ENCODE peak calls at places on chromosomes 3 and 15, in four cellular contexts. A is upper lobe of left lung, P is ovary, Y is OCI-LY7. H is an unnamed sample.

GRCh38 chr3:191331443-191331842 is 1.1 kb upstream of the UTS2B start:
- DNase-seq in A (no peak), P (no peak), Y (no peak), H (peak)

GRCh38 chr3:122533931-122534334 is 19.2 kb upstream of the KPNA1 start:
- DNase-seq in A (no peak), P (no peak), Y (no peak), H (peak)

GRCh38 chr15:25787381-25787780 is 75.7 kb downstream of the ATP10A start:
- DNase-seq in A (no peak), P (no peak), Y (no peak), H (peak)

GRCh38 chr3:53890726-53891499 is 746 bp downstream of the SELENOK start:
- DNase-seq in A (no peak), P (no peak), Y (peak), H (no peak)

GRCh38 chr3:6747017-6747416 is 113.9 kb upstream of the GRM7 start:
- DNase-seq in A (no peak), P (no peak), Y (no peak), H (no peak)

GRCh38 chr15:69107025-69107620 is 53.3 kb upstream of the GLCE start:
- DNase-seq in A (no peak), P (no peak), Y (no peak), H (no peak)

GRCh38 chr3:47628426-47628825 is 49.8 kb upstream of the CSPG5 start:
- DNase-seq in A (no peak), P (no peak), Y (no peak), H (no peak)

GRCh38 chr3:155981669-155982068 is 111.2 kb downstream of the GMPS start:
- DNase-seq in A (no peak), P (no peak), Y (no peak), H (no peak)

GRCh38 chr3:138329127-138329983 is at the start of gene NME9:
- DNase-seq in A (peak), P (peak), Y (peak), H (peak)

GRCh38 chr3:65406470-65406869 is 632.2 kb downstream of the MAGI1 start:
- DNase-seq in A (no peak), P (no peak), Y (no peak), H (peak)

GRCh38 chr3:65400893-65401292 is 637.8 kb downstream of the MAGI1 start:
- DNase-seq in A (no peak), P (no peak), Y (no peak), H (no peak)

GRCh38 chr3:65402597-65402996 is 636.1 kb downstream of the MAGI1 start:
- DNase-seq in A (no peak), P (no peak), Y (no peak), H (peak)

GRCh38 chr3:65398953-65399352 is 639.8 kb downstream of the MAGI1 start:
- DNase-seq in A (no peak), P (no peak), Y (no peak), H (peak)

DNA sequence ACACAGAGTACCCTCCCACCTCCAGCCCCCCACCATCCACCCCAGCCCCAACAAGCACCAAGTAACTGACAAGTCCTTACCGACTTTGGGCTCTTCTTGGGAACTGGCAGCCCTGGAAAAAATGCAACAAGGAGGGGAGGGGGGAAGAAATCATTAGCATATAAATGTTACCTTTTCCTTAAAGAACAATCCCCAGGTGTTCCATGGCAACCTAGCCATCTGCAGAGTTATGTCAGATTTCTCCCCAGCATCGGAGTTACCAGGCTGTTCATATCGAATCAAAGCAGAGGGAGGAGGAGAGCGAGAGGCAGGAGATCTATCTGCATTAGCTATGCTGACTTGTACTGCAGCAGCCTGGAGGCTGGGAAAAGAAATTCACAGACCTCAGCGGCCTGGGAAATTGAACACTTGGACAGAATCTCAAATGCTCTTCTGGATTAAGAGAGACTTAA is 637.3 kb downstream of the MAGI1 start:
- DNase-seq in A (no peak), P (no peak), Y (no peak), H (no peak)
- H3K4me3 ChIP-seq in A (no peak), P (no peak), Y (no peak), H (no peak)

DNA sequence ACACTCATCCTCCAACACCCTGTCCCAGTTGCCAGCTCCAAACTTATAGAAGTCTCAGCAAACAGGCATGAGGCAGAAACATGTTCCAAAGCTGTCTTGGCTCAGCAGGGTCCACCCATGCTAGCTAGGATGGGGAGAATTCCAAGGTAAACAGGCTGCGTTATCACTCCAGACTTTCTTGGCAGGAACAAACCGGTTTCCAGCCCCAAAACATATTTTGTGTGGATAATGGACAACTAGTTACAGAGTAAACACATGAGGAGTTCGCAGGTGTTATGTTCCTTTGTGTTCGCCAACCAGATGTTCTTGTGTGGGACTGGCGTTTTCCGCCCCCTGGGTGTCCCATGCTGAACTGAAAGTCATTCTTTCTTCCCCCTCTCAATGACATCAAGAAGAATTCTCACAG is 396.9 kb upstream of the RGMA start:
- DNase-seq in A (no peak), P (peak), Y (no peak), H (no peak)
- TF ChIP-seq CTCF in A (no peak), P (peak), Y (no peak), H (no peak)

GRCh38 chr3:190169877-190170276 is 49.2 kb upstream of the P3H2 start:
- DNase-seq in A (no peak), P (no peak), Y (no peak), H (no peak)

GRCh38 chr3:190172751-190173150 is 52.1 kb upstream of the P3H2 start:
- DNase-seq in A (no peak), P (no peak), Y (no peak), H (peak)

GRCh38 chr3:190175490-190175889 is 54.8 kb upstream of the P3H2 start:
- DNase-seq in A (no peak), P (no peak), Y (no peak), H (peak)

GRCh38 chr3:190174471-190174870 is 53.8 kb upstream of the P3H2 start:
- DNase-seq in A (no peak), P (no peak), Y (no peak), H (no peak)

DNA sequence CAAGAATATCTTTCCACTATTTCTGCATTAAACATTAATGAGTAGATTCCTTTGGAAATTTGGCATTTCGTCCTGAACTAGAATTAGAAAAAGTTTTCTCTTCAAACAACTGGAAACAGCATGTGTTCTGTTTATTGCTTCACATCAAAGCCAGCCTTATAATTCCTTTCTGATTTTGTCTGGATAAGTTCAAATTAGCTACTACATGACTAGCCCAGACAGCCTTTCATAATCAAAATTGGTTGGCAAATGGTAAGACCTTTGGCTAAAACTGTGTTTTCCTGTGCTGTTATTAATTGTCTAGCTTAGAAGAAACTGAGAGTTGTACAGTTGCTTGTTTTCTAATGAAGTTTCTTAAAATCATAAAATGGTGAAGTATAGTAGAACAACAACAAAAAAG is 52.7 kb upstream of the P3H2 start:
- DNase-seq in A (no peak), P (no peak), Y (no peak), H (peak)
- H3K4me3 ChIP-seq in A (no peak), P (no peak), Y (no peak), H (no peak)

GRCh38 chr3:167870201-167870600 is 134.7 kb downstream of the SERPINI1 start:
- DNase-seq in A (no peak), P (no peak), Y (no peak), H (no peak)

GRCh38 chr3:167864559-167864887 is 129.0 kb downstream of the SERPINI1 start:
- DNase-seq in A (no peak), P (no peak), Y (no peak), H (no peak)

GRCh38 chr3:167866321-167866720 is 130.8 kb downstream of the SERPINI1 start:
- DNase-seq in A (no peak), P (no peak), Y (no peak), H (peak)

GRCh38 chr3:167870743-167871142 is 135.2 kb downstream of the SERPINI1 start:
- DNase-seq in A (no peak), P (no peak), Y (no peak), H (no peak)

DNA sequence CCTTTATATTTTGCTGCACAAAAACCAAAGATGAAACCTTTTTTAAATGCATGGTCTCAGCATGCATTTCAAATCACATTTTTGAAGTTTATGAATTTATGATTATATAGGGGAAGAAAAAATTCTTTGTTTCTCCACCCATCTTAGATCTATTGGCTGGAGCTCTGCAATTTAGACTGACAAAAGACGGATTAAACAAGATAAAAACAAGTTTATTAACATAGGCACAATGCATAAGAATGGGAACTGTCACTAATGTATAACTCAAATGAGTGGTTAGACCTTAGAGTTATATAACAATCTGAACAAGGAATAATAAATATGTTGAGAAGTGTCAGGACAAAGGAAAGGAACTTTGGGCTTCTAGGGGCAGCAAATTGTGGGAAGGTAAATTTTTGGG is 132.5 kb downstream of the SERPINI1 start:
- DNase-seq in A (no peak), P (no peak), Y (no peak), H (no peak)
- TF ChIP-seq CTCF in A (no peak), P (no peak), Y (no peak), H (no peak)

GRCh38 chr3:126524429-126524988 is 554 bp downstream of the CHST13 start:
- DNase-seq in A (no peak), P (no peak), Y (no peak), H (no peak)
- H3K4me3 ChIP-seq in A (peak), P (peak), Y (no peak), H (peak)

GRCh38 chr3:127547761-127548605 is 42.5 kb downstream of the TPRA1 start:
- DNase-seq in A (peak), P (peak), Y (peak), H (peak)
- TF ChIP-seq CTCF in A (peak), P (peak), Y (peak), H (peak)

DNA sequence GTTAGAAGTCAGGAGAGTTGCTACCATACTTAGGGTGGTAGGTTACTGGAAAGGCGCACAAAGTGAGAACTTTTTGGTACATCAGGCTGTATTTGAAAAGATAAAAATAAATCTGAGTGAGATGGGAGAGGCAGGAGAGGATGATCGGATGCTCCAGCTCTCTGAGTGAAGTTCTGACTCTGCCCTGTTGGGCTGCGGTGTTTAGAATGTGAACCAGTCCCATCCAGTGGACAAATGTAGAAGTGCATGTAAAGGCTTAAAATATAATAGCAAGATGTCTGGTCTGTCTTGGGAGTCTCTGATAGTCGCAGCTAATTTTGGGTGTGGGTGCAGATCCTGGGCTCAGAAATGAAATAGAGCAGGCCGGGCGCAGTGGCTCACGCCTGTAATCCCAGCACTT is 30.4 kb downstream of the ACKR2 start:
- DNase-seq in A (peak), P (no peak), Y (peak), H (peak)
- H3K4me3 ChIP-seq in A (no peak), P (no peak), Y (no peak), H (peak)

GRCh38 chr15:88490036-88490435 is 22.5 kb downstream of the MRPS11 start:
- DNase-seq in A (no peak), P (no peak), Y (no peak), H (no peak)

GRCh38 chr15:88487796-88488523 is 20.5 kb downstream of the MRPS11 start:
- DNase-seq in A (no peak), P (no peak), Y (no peak), H (peak)

GRCh38 chr15:88491158-88491557 is 23.6 kb downstream of the MRPS11 start:
- DNase-seq in A (no peak), P (no peak), Y (no peak), H (no peak)

GRCh38 chr15:88487176-88487795 is 19.8 kb downstream of the MRPS11 start:
- DNase-seq in A (no peak), P (no peak), Y (no peak), H (peak)

GRCh38 chr15:88489321-88489720 is 21.8 kb downstream of the MRPS11 start:
- DNase-seq in A (no peak), P (no peak), Y (no peak), H (no peak)
- TF ChIP-seq CTCF in A (no peak), P (no peak), Y (peak), H (no peak)

GRCh38 chr3:107525101-107525953 is 2.6 kb downstream of the BBX start:
- DNase-seq in A (peak), P (peak), Y (peak), H (peak)

GRCh38 chr3:107523361-107524213 is 825 bp downstream of the BBX start:
- DNase-seq in A (peak), P (peak), Y (peak), H (peak)

GRCh38 chr3:107522510-107523360 is at the start of gene BBX:
- DNase-seq in A (peak), P (peak), Y (peak), H (peak)

GRCh38 chr3:107525954-107526305 is 3.2 kb downstream of the BBX start:
- DNase-seq in A (no peak), P (no peak), Y (peak), H (no peak)

DNA sequence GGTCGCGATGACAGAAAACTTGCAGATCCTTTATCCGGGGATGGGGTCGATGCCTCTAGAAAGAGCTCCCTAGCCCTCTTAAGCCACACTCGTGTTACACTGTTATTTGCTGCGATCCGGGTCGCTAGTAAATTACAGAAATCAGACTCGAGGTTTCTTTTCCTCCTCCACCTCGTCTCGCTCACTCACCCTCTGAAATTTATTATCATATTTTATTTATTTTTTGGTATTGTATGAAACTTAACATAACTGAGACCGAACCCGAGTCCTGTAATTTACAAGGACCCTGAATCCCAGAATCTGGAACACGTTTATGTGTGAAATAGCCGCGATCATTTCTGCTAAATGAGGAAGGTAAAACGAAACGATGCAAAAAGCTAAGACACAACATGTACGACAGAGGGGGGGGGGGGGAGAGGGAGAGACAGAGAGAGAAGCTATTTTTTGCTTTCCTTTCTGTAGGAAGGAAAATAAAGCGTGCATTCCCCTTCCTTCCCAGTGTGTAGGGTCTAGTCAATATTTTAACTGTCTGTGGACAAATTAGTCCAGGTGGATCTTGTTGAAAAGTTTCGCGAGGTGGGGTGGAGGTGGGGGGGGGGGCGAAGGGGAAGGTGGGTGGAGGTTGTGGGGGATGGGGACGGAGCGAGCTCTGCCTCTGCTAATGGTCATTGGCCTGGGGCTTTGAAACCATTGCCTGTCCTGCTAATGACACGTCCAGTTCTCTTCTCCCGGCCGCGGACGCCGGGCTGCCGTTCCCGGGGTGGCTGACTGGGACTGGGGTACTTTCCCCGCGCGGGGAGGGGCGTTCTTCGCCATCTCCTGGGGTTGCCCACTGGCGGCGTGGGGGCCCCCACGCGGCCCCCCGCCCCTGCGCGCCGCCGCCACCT is 1.7 kb downstream of the BBX start:
- DNase-seq in A (no peak), P (peak), Y (peak), H (peak)
- H3K4me3 ChIP-seq in A (peak), P (peak), Y (peak), H (peak)